ENCODE peak calls at places on chromosomes 6 and 20, in four cellular contexts. H is HepG2, U is K562, K is H1. E is an unnamed sample.

GRCh38 chr6:46410330-46410953 is 80.8 kb downstream of the RCAN2 start:
- DNase-seq in H (peak; percentile 57), U (peak; percentile 38), K (no peak), E (no peak)

GRCh38 chr6:16472349-16473069 is 234.1 kb downstream of the GMPR start:
- DNase-seq in H (peak; percentile 35), U (no peak), K (no peak), E (peak; percentile 4)

GRCh38 chr6:143336446-143337152 is 113.9 kb downstream of the ADAT2 start:
- DNase-seq in H (no peak), U (no peak), K (no peak), E (no peak)

GRCh38 chr20:10074513-10074912 is 39.7 kb downstream of the ANKEF1 start:
- DNase-seq in H (peak; percentile 38), U (no peak), K (no peak), E (peak; percentile 75)

GRCh38 chr6:14542670-14543366 is 425.2 kb downstream of the CD83 start:
- DNase-seq in H (no peak), U (no peak), K (no peak), E (no peak)

GRCh38 chr6:52495859-52496396 is 75.8 kb downstream of the EFHC1 start:
- DNase-seq in H (no peak), U (no peak), K (peak; percentile 19), E (no peak)

GRCh38 chr6:56051199-56051598 is 175.8 kb upstream of the BMP5 start:
- DNase-seq in H (no peak), U (no peak), K (no peak), E (no peak)

GRCh38 chr6:137637161-137637560 is 143.0 kb upstream of the OLIG3 start:
- DNase-seq in H (peak; percentile 74), U (no peak), K (no peak), E (peak; percentile 35)

GRCh38 chr6:32865724-32866443 is 11.9 kb downstream of the PSMB9 start:
- DNase-seq in H (no peak), U (no peak), K (no peak), E (no peak)

GRCh38 chr20:31605031-31605901 is at the start of gene ID1:
- DNase-seq in H (peak; percentile 99), U (peak; percentile 91), K (peak; percentile 93), E (peak; percentile 98)

GRCh38 chr20:31604567-31605030 is 490 bp upstream of the ID1 start:
- DNase-seq in H (peak; percentile 48), U (no peak), K (no peak), E (no peak)

GRCh38 chr20:31606678-31606927 is 1.5 kb downstream of the ID1 start:
- DNase-seq in H (no peak), U (no peak), K (no peak), E (no peak)

GRCh38 chr20:31606928-31607639 is 2.0 kb downstream of the ID1 start:
- DNase-seq in H (peak; percentile 99), U (peak; percentile 78), K (peak; percentile 62), E (peak; percentile 93)

DNA sequence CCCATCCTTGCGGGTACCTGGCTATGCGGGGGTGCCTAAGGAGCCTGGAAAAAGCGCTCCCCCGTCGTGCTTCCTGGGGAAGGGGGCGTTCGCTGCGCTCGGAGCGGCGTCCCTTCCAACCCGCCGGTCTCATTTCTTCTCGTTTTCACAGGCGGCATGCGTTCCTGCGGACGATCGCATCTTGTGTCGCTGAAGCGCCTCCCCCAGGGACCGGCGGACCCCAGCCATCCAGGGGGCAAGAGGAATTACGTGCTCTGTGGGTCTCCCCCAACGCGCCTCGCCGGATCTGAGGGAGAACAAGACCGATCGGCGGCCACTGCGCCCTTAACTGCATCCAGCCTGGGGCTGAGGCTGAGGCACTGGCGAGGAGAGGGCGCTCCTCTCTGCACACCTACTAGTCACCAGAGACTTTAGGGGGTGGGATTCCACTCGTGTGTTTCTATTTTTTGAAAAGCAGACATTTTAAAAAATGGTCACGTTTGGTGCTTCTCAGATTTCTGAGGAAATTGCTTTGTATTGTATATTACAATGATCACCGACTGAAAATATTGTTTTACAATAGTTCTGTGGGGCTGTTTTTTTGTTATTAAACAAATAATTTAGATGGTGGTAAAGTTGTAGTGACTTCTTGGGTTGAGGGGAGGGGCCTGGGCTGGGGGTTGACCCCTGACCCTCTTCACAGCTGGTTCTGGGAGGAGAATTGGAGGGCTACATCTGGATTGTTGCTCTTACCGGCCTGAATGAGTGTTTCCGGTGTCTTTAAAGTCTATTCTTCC is 1.0 kb downstream of the ID1 start:
- DNase-seq in H (peak; percentile 47), U (peak; percentile 48), K (no peak), E (no peak)
- TF ChIP-seq PHF8 in H (no peak), U (no peak), K (no peak), E (no peak)

DNA sequence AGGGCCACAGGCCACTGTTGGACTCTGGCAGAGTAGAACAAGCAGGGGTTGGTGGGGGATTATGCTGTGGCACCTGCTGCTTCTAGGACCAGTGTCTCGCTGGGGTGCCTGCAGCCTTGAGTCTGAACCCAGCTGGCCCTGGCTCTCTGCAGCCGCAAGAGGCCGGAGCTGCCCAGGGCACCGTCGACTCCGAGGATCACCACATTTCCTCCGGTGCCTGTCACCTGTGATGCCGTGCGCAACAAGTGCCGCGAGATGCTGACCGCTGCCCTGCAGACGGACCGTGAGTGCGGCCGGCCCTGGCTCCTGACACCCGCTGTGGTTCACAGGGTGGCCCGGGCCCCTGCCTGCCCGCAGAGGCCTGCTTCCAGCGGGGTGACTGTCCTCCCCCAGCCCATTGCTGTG is 6.2 kb downstream of the TCEA2 start:
- DNase-seq in H (no peak), U (no peak), K (no peak), E (no peak)
- TF ChIP-seq PHF8 in H (no peak), U (no peak), K (no peak), E (no peak)

GRCh38 chr20:48616481-48616880 is 211.3 kb downstream of the PREX1 start:
- DNase-seq in H (no peak), U (no peak), K (no peak), E (no peak)
- TF ChIP-seq PHF8 in H (no peak), U (no peak), K (no peak), E (no peak)

GRCh38 chr20:57013741-57014140 is 252.7 kb downstream of the BMP7 start:
- DNase-seq in H (no peak), U (peak; percentile 43), K (peak; percentile 71), E (no peak)
- TF ChIP-seq PHF8 in H (no peak), U (no peak), K (no peak), E (no peak)

DNA sequence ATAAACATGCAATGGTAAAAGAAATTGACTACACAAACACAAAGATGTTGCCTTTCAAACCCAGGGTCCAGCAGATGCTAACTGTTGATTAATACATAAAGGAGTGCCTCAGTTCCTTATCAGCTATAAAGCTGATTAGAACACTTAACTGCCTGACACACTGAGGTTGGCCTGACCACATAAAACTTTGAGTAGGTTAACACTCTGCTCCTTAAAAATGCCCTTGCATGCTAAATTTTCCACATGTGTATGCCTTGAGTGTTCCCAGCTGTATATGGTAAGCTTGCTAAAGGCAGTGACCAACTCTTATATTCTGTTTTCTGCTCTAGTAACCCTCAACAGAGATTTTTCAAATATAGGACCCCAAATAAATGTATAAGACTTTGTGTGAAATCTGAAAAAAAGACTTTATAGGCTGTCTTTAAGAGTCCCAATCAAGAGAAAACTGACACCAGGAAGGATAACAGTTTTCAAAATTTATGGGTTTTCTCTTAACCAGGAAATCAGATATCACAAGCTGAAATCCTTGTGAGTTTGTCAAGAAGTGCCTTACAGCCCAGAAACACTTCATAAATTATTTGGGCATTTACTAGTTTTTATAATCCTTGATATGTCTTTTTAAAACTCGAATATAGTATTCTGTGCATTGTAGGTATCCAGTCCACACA is 14.7 kb downstream of the CRISP2 start:
- DNase-seq in H (no peak), U (no peak), K (no peak), E (no peak)
- TF ChIP-seq PHF8 in H (no peak), U (no peak), K (no peak), E (no peak)

DNA sequence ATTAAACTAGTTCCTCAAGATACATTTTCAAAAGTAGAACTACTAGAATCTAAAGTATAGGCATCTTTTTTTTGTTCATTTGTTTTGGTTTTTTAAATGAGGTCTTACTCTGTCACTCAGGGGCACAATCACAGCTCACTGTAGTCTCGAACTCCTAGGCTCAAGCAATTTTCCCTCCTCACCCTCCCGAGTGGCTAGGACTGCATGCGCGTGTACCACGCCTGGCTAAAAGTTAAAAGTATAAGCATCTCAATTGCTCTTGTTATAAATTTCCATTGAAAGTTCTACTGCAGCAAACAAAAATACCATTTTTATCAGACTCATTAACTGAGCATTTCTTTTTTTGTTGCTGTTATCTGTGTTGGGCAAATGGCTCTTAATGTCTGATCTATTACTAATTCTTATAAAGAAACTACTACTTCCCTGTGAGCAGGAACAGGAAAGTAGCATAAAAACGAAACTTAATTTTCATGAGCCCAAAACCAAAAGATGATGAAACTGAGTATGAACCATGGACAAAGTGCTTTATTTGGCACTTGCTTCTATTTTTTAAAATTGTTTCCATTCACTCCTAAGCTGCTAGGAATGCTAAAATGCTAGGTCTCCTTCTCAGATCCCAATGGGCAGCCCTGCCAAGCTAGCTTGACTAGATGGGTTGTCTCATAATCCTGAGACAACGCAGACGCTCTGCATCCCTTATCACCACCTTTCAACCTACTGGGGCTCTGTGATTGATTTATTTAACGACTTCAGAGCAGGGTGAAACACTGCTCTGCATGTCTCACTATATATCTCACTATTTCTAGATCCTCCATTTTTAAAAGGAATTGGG is 36.9 kb downstream of the TRPC4AP start:
- DNase-seq in H (no peak), U (no peak), K (no peak), E (no peak)
- TF ChIP-seq PHF8 in H (no peak), U (no peak), K (no peak), E (no peak)

GRCh38 chr6:36851149-36851614 is 11.9 kb upstream of the CPNE5 start:
- DNase-seq in H (peak; percentile 69), U (peak; percentile 65), K (peak; percentile 71), E (peak; percentile 45)

GRCh38 chr6:36855750-36856149 is 16.5 kb upstream of the CPNE5 start:
- DNase-seq in H (no peak), U (no peak), K (no peak), E (no peak)

GRCh38 chr6:36852481-36853147 is 13.4 kb upstream of the CPNE5 start:
- DNase-seq in H (peak; percentile 78), U (no peak), K (no peak), E (no peak)

GRCh38 chr6:36851632-36852031 is 12.4 kb upstream of the CPNE5 start:
- DNase-seq in H (no peak), U (no peak), K (no peak), E (no peak)

GRCh38 chr6:36853325-36853724 is 14.1 kb upstream of the CPNE5 start:
- DNase-seq in H (no peak), U (no peak), K (no peak), E (no peak)
- TF ChIP-seq PHF8 in H (no peak), U (no peak), K (no peak), E (no peak)

GRCh38 chr6:74287932-74288331 is 591.9 kb downstream of the CD109 start:
- DNase-seq in H (no peak), U (no peak), K (no peak), E (no peak)

GRCh38 chr6:74284266-74284665 is 588.3 kb downstream of the CD109 start:
- DNase-seq in H (no peak), U (no peak), K (no peak), E (no peak)

GRCh38 chr6:74289881-74290280 is 593.9 kb downstream of the CD109 start:
- DNase-seq in H (no peak), U (no peak), K (no peak), E (no peak)
- TF ChIP-seq PHF8 in H (no peak), U (no peak), K (no peak), E (no peak)